ENCODE peak calls at places on chromosomes 12 and 14, in six cellular contexts. One of them, this sample, is unnamed.
A peak's percentile ranks its signal among the peaks of the same experiment; 100 is the strongest.

GRCh38 chr12:107368586-107368985 is 275.2 kb upstream of the CRY1 start:
- DNase-seq in A549: no peak
- DNase-seq in hypothalamus: no peak
- DNase-seq in AG08395: no peak
- DNase-seq in HuH-7: no peak
- DNase-seq in left cardiac atrium: no peak
- DNase-seq in this sample: no peak

GRCh38 chr14:58078471-58078870 is 73.5 kb downstream of the ARMH4 start:
- DNase-seq in left cardiac atrium: no peak
- DNase-seq in A549: no peak
- DNase-seq in AG08395: peak; percentile 11
- DNase-seq in hypothalamus: no peak
- DNase-seq in HuH-7: no peak
- DNase-seq in this sample: no peak

GRCh38 chr12:60101715-60102114 is 505.9 kb downstream of the SLC16A7 start:
- DNase-seq in AG08395: peak; percentile 19
- DNase-seq in left cardiac atrium: no peak
- DNase-seq in HuH-7: no peak
- DNase-seq in hypothalamus: no peak
- DNase-seq in A549: no peak
- DNase-seq in this sample: no peak

GRCh38 chr12:98296462-98297079 is 218.8 kb upstream of the TMPO start:
- DNase-seq in A549: no peak
- DNase-seq in HuH-7: peak; percentile 6
- DNase-seq in hypothalamus: no peak
- DNase-seq in AG08395: no peak
- DNase-seq in left cardiac atrium: no peak
- DNase-seq in this sample: no peak

GRCh38 chr12:38469689-38470088 is 153.1 kb downstream of the ALG10B start:
- DNase-seq in hypothalamus: no peak
- DNase-seq in left cardiac atrium: no peak
- DNase-seq in HuH-7: no peak
- DNase-seq in AG08395: no peak
- DNase-seq in A549: no peak
- DNase-seq in this sample: no peak

GRCh38 chr12:1913377-1914115 is 4.9 kb downstream of the CACNA2D4 start:
- DNase-seq in hypothalamus: no peak
- DNase-seq in A549: no peak
- DNase-seq in left cardiac atrium: no peak
- DNase-seq in HuH-7: peak; percentile 5
- DNase-seq in AG08395: peak; percentile 1
- DNase-seq in this sample: peak; percentile 36

GRCh38 chr14:23578560-23579310 is at the start of gene JPH4:
- DNase-seq in hypothalamus: peak; percentile 41
- DNase-seq in AG08395: no peak
- DNase-seq in left cardiac atrium: no peak
- DNase-seq in A549: no peak
- DNase-seq in HuH-7: no peak
- DNase-seq in this sample: no peak

GRCh38 chr14:61621444-61621843 is 73.9 kb upstream of the HIF1A start:
- DNase-seq in A549: no peak
- DNase-seq in HuH-7: no peak
- DNase-seq in hypothalamus: no peak
- DNase-seq in AG08395: no peak
- DNase-seq in left cardiac atrium: no peak
- DNase-seq in this sample: no peak

GRCh38 chr12:47763481-47764344 is 5.0 kb upstream of the RAPGEF3 start:
- DNase-seq in AG08395: no peak
- DNase-seq in hypothalamus: no peak
- DNase-seq in A549: no peak
- DNase-seq in left cardiac atrium: no peak
- DNase-seq in HuH-7: no peak
- DNase-seq in this sample: no peak

GRCh38 chr12:82627799-82628198 is 58.9 kb upstream of the TMTC2 start:
- DNase-seq in HuH-7: peak; percentile 5
- DNase-seq in hypothalamus: no peak
- DNase-seq in A549: peak; percentile 59
- DNase-seq in AG08395: peak; percentile 39
- DNase-seq in left cardiac atrium: no peak
- DNase-seq in this sample: no peak

GRCh38 chr12:113162102-113163029 is 12.8 kb downstream of the CFAP73 start:
- DNase-seq in left cardiac atrium: no peak
- DNase-seq in AG08395: peak; percentile 30
- DNase-seq in hypothalamus: no peak
- DNase-seq in HuH-7: no peak
- DNase-seq in A549: no peak
- DNase-seq in this sample: no peak

GRCh38 chr12:2288471-2288870 is 235.7 kb downstream of the CACNA1C start:
- DNase-seq in A549: no peak
- DNase-seq in AG08395: no peak
- DNase-seq in hypothalamus: no peak
- DNase-seq in HuH-7: no peak
- DNase-seq in left cardiac atrium: no peak
- DNase-seq in this sample: no peak

This sample was measured in SJSA1.